ENCODE peak calls at places on chromosome 14, in eight cellular contexts. E is DMS153; Z is AG04450; X is activated T-helper 2 cell treated with anti-CD3 and anti-CD28 coated beads, Interferon-gamma antibody, Interleukin-2, Interleukin-4, amounts not matched to agents 10 μg/mL and 5 μg/mL and 100 μg/mL, durations not matched to agents 14 hours and 24 hours and 36 hours; B is GOT3; R is aorta; O is tibial artery; H is NCI-H1436 treated with DMSO at 0.1 percent for 48 hours. I is an unnamed sample.

GRCh38 chr14:100221419-100222218 is 17.3 kb upstream of the YY1 start:
- DNase-seq in Z (no peak), X (peak; percentile 68), R (no peak), H (peak; percentile 64), O (no peak), B (no peak), E (peak; percentile 30), I (peak; percentile 50)

GRCh38 chr14:45526715-45527549 is 273.9 kb upstream of the MIS18BP1 start:
- DNase-seq in O (no peak), Z (no peak), X (no peak), E (peak; percentile 59), H (peak; percentile 1), B (no peak), R (peak; percentile 31), I (peak; percentile 3)

GRCh38 chr14:32825058-32825457 is 113.6 kb upstream of the NPAS3 start:
- DNase-seq in O (no peak), B (no peak), H (no peak), R (no peak), Z (no peak), E (no peak), X (no peak), I (no peak)

GRCh38 chr14:93056840-93057585 is 58.7 kb downstream of the ITPK1 start:
- DNase-seq in R (no peak), O (peak; percentile 82), B (no peak), Z (no peak), X (no peak), H (no peak), E (no peak), I (no peak)

GRCh38 chr14:69921052-69921451 is 41.8 kb downstream of the SMOC1 start:
- DNase-seq in Z (peak; percentile 48), X (no peak), O (no peak), B (no peak), E (no peak), R (no peak), H (no peak), I (no peak)

GRCh38 chr14:91100086-91100485 is 13.8 kb upstream of the DGLUCY start:
- DNase-seq in Z (no peak), E (no peak), B (no peak), X (no peak), O (no peak), R (no peak), H (no peak), I (no peak)

GRCh38 chr14:23089498-23090253 is 5.3 kb downstream of the ACIN1 start:
- DNase-seq in R (peak; percentile 36), H (no peak), E (no peak), B (no peak), O (peak; percentile 40), X (no peak), Z (no peak), I (no peak)

GRCh38 chr14:99663716-99664635 is 19.0 kb downstream of the HHIPL1 start:
- DNase-seq in H (no peak), X (no peak), O (no peak), E (no peak), Z (no peak), R (no peak), B (no peak), I (no peak)

I was measured in KG1.